ENCODE peak calls at places on chromosomes 13 and 19, in eight cellular contexts. Y is aorta; P is lung microvascular endothelial cell; H is activated naive CD4-positive, alpha-beta T cell; N is stimulated activated CD4-positive, alpha-beta T cell treated with anti-CD3 and anti-CD28 coated beads, Interleukin-15, amount 100 ng/mL, for 1 hour; Q is Calu3; L is NCI-H82; O is mesenteric fat pad. T is an unnamed sample.

GRCh38 chr19:6720369-6721112 is at the start of gene C3:
- DNase-seq in L (no peak), N (no peak), Q (peak), O (no peak), H (no peak), P (no peak), Y (peak), T (peak)

GRCh38 chr19:47719047-47719885 is 6.0 kb downstream of the EHD2 start:
- DNase-seq in N (no peak), P (peak), O (peak), L (peak), Y (peak), Q (no peak), H (no peak), T (peak)

GRCh38 chr13:98687319-98687718 is 65.2 kb downstream of the SLC15A1 start:
- DNase-seq in H (no peak), N (no peak), Q (no peak), L (no peak), Y (no peak), O (no peak), P (no peak), T (no peak)

GRCh38 chr13:43720780-43721397 is 65.9 kb downstream of the ENOX1 start:
- DNase-seq in H (no peak), Y (no peak), L (no peak), N (no peak), P (no peak), O (no peak), Q (no peak), T (peak)

GRCh38 chr19:29504454-29504853 is 21.3 kb upstream of the VSTM2B start:
- DNase-seq in Y (no peak), L (no peak), Q (no peak), N (no peak), P (no peak), O (no peak), H (no peak), T (no peak)

GRCh38 chr19:1082165-1082927 is 12.8 kb downstream of the POLR2E start:
- DNase-seq in L (peak), P (peak), Y (no peak), Q (no peak), O (no peak), N (peak), H (peak), T (peak)

GRCh38 chr13:75724742-75725504 is 88.8 kb downstream of the LMO7 start:
- DNase-seq in L (no peak), Y (no peak), H (no peak), Q (no peak), O (no peak), N (no peak), P (no peak), T (no peak)

GRCh38 chr13:109818136-109818535 is 31.8 kb upstream of the IRS2 start:
- DNase-seq in L (no peak), Q (no peak), N (no peak), Y (no peak), H (no peak), O (no peak), P (no peak), T (no peak)

GRCh38 chr19:29807178-29807577 is 4.6 kb upstream of the CCNE1 start:
- DNase-seq in N (no peak), Y (no peak), Q (no peak), H (no peak), L (no peak), P (no peak), O (no peak), T (no peak)

GRCh38 chr13:44197791-44198770 is 175.5 kb upstream of the SERP2 start:
- DNase-seq in Y (no peak), L (no peak), P (no peak), O (no peak), H (no peak), N (no peak), Q (no peak), T (peak)

GRCh38 chr19:7550987-7551761 is 15.7 kb downstream of the PNPLA6 start:
- DNase-seq in P (peak), L (peak), H (no peak), O (no peak), Q (no peak), N (no peak), Y (peak), T (peak)

GRCh38 chr19:43778651-43779050 is 2.1 kb downstream of the KCNN4 start:
- DNase-seq in Y (no peak), O (no peak), H (no peak), L (no peak), N (no peak), Q (no peak), P (no peak), T (no peak)

GRCh38 chr19:49844138-49844740 is 6.7 kb upstream of the PTOV1 start:
- DNase-seq in H (no peak), N (no peak), L (no peak), O (no peak), P (no peak), Q (no peak), Y (no peak), T (no peak)

GRCh38 chr13:54394319-54394718 is 1365.7 kb downstream of the OLFM4 start:
- DNase-seq in Y (no peak), Q (no peak), H (no peak), O (no peak), L (no peak), P (no peak), N (no peak), T (no peak)

GRCh38 chr19:18281082-18282020 is at the start of gene JUND:
- DNase-seq in Q (peak), N (peak), O (peak), P (peak), H (peak), L (peak), Y (peak), T (peak)

GRCh38 chr13:113476811-113477210 is 13.7 kb downstream of the DCUN1D2 start:
- DNase-seq in H (no peak), Q (no peak), P (no peak), L (no peak), N (no peak), Y (no peak), O (no peak), T (no peak)

GRCh38 chr19:46728693-46729339 is 11.9 kb upstream of the PRKD2 start:
- DNase-seq in N (peak), Q (peak), P (peak), H (peak), O (no peak), Y (peak), L (peak), T (peak)

GRCh38 chr19:40592170-40592569 is 9.0 kb upstream of the LTBP4 start:
- DNase-seq in O (no peak), P (peak), Q (peak), Y (no peak), L (peak), H (no peak), N (no peak), T (peak)

GRCh38 chr19:49403404-49404187 is 15.5 kb downstream of the KASH5 start:
- DNase-seq in Y (no peak), P (no peak), N (no peak), Q (no peak), L (peak), H (no peak), O (no peak), T (peak)

GRCh38 chr13:65783383-65783782 is 1446.8 kb downstream of the PCDH9 start:
- DNase-seq in L (no peak), Y (no peak), Q (no peak), P (no peak), N (no peak), O (no peak), H (no peak), T (no peak)

GRCh38 chr13:72620874-72621273 is 106.6 kb downstream of the MZT1 start:
- DNase-seq in L (no peak), N (no peak), P (no peak), Q (no peak), O (no peak), Y (no peak), H (no peak), T (no peak)

GRCh38 chr13:110012102-110012739 is 225.8 kb upstream of the IRS2 start:
- DNase-seq in Q (peak), N (no peak), P (no peak), H (no peak), L (no peak), O (no peak), Y (no peak), T (peak)

GRCh38 chr19:41353466-41354342 is at the start of gene TGFB1:
- DNase-seq in O (peak), P (peak), N (peak), Q (peak), Y (peak), H (peak), L (peak), T (peak)